ENCODE peak calls at places on chromosomes 2 and 18, in eight cellular contexts. One of them, this sample, is unnamed.

GRCh38 chr2:238059505-238059904 is 1.3 kb upstream of the SCLY start:
- DNase-seq in choroid plexus epithelial cell: no peak
- DNase-seq in RWPE1: no peak
- DNase-seq in ovary: no peak
- DNase-seq in OCI-LY7: no peak
- DNase-seq in brain microvascular endothelial cell: no peak
- DNase-seq in AG09319: no peak
- DNase-seq in MCF 10A: no peak
- DNase-seq in this sample: no peak

GRCh38 chr2:159063677-159064076 is 95.2 kb downstream of the TANC1 start:
- DNase-seq in AG09319: no peak
- DNase-seq in ovary: no peak
- DNase-seq in choroid plexus epithelial cell: no peak
- DNase-seq in RWPE1: no peak
- DNase-seq in brain microvascular endothelial cell: no peak
- DNase-seq in OCI-LY7: no peak
- DNase-seq in MCF 10A: no peak
- DNase-seq in this sample: no peak

GRCh38 chr2:25714740-25715139 is 41.4 kb upstream of the DTNB start:
- DNase-seq in MCF 10A: peak; percentile 30
- DNase-seq in OCI-LY7: no peak
- DNase-seq in choroid plexus epithelial cell: peak; percentile 39
- DNase-seq in brain microvascular endothelial cell: no peak
- DNase-seq in ovary: no peak
- DNase-seq in RWPE1: no peak
- DNase-seq in AG09319: no peak
- DNase-seq in this sample: no peak

GRCh38 chr2:223107825-223108224 is 55.8 kb downstream of the KCNE4 start:
- DNase-seq in brain microvascular endothelial cell: no peak
- DNase-seq in choroid plexus epithelial cell: no peak
- DNase-seq in MCF 10A: no peak
- DNase-seq in AG09319: no peak
- DNase-seq in OCI-LY7: no peak
- DNase-seq in ovary: no peak
- DNase-seq in RWPE1: no peak
- DNase-seq in this sample: no peak

GRCh38 chr2:45288532-45288931 is 279.3 kb upstream of the SIX2 start:
- DNase-seq in AG09319: no peak
- DNase-seq in choroid plexus epithelial cell: peak; percentile 65
- DNase-seq in OCI-LY7: no peak
- DNase-seq in MCF 10A: no peak
- DNase-seq in RWPE1: no peak
- DNase-seq in brain microvascular endothelial cell: peak; percentile 81
- DNase-seq in ovary: no peak
- DNase-seq in this sample: no peak

GRCh38 chr2:233448220-233448559 is 93.9 kb downstream of the DGKD start:
- DNase-seq in RWPE1: no peak
- DNase-seq in AG09319: no peak
- DNase-seq in brain microvascular endothelial cell: no peak
- DNase-seq in choroid plexus epithelial cell: peak; percentile 25
- DNase-seq in ovary: no peak
- DNase-seq in OCI-LY7: peak; percentile 48
- DNase-seq in MCF 10A: no peak
- DNase-seq in this sample: no peak

GRCh38 chr18:23228102-23229051 is 93.1 kb downstream of the CABLES1 start:
- DNase-seq in AG09319: no peak
- DNase-seq in choroid plexus epithelial cell: peak; percentile 80
- DNase-seq in brain microvascular endothelial cell: peak; percentile 45
- DNase-seq in ovary: peak; percentile 63
- DNase-seq in RWPE1: no peak
- DNase-seq in OCI-LY7: peak; percentile 97
- DNase-seq in MCF 10A: no peak
- DNase-seq in this sample: no peak

GRCh38 chr2:223510713-223511112 is 91.4 kb downstream of the SCG2 start:
- DNase-seq in choroid plexus epithelial cell: no peak
- DNase-seq in ovary: no peak
- DNase-seq in AG09319: no peak
- DNase-seq in brain microvascular endothelial cell: no peak
- DNase-seq in RWPE1: no peak
- DNase-seq in OCI-LY7: no peak
- DNase-seq in MCF 10A: no peak
- DNase-seq in this sample: no peak

GRCh38 chr2:95071856-95072255 is 46.3 kb downstream of the MAL start:
- DNase-seq in RWPE1: no peak
- DNase-seq in choroid plexus epithelial cell: no peak
- DNase-seq in brain microvascular endothelial cell: no peak
- DNase-seq in OCI-LY7: no peak
- DNase-seq in AG09319: no peak
- DNase-seq in ovary: no peak
- DNase-seq in MCF 10A: no peak
- DNase-seq in this sample: no peak

GRCh38 chr2:95015261-95015918 is 10.1 kb upstream of the MAL start:
- DNase-seq in OCI-LY7: no peak
- DNase-seq in brain microvascular endothelial cell: no peak
- DNase-seq in RWPE1: no peak
- DNase-seq in choroid plexus epithelial cell: no peak
- DNase-seq in ovary: no peak
- DNase-seq in MCF 10A: no peak
- DNase-seq in AG09319: no peak
- DNase-seq in this sample: no peak

GRCh38 chr2:81060971-81061370 is 756.4 kb upstream of the LRRTM1 start:
- DNase-seq in RWPE1: no peak
- DNase-seq in ovary: no peak
- DNase-seq in MCF 10A: peak; percentile 33
- DNase-seq in OCI-LY7: no peak
- DNase-seq in AG09319: no peak
- DNase-seq in brain microvascular endothelial cell: no peak
- DNase-seq in choroid plexus epithelial cell: no peak
- DNase-seq in this sample: no peak

GRCh38 chr2:9780368-9781130 is 62.7 kb upstream of the TAF1B start:
- DNase-seq in AG09319: no peak
- DNase-seq in choroid plexus epithelial cell: no peak
- DNase-seq in OCI-LY7: no peak
- DNase-seq in MCF 10A: peak; percentile 57
- DNase-seq in brain microvascular endothelial cell: no peak
- DNase-seq in RWPE1: no peak
- DNase-seq in ovary: no peak
- DNase-seq in this sample: no peak

GRCh38 chr2:66426250-66427064 is 8.5 kb upstream of the MEIS1 start:
- DNase-seq in RWPE1: no peak
- DNase-seq in choroid plexus epithelial cell: no peak
- DNase-seq in ovary: no peak
- DNase-seq in brain microvascular endothelial cell: no peak
- DNase-seq in MCF 10A: no peak
- DNase-seq in OCI-LY7: no peak
- DNase-seq in AG09319: no peak
- DNase-seq in this sample: no peak

GRCh38 chr2:8805278-8806045 is 32.0 kb downstream of the KIDINS220 start:
- DNase-seq in RWPE1: no peak
- DNase-seq in MCF 10A: no peak
- DNase-seq in brain microvascular endothelial cell: no peak
- DNase-seq in OCI-LY7: no peak
- DNase-seq in ovary: no peak
- DNase-seq in choroid plexus epithelial cell: no peak
- DNase-seq in AG09319: no peak
- DNase-seq in this sample: no peak

GRCh38 chr2:173829727-173830126 is 135.4 kb downstream of the SP3 start:
- DNase-seq in choroid plexus epithelial cell: no peak
- DNase-seq in brain microvascular endothelial cell: no peak
- DNase-seq in OCI-LY7: no peak
- DNase-seq in MCF 10A: no peak
- DNase-seq in AG09319: no peak
- DNase-seq in ovary: no peak
- DNase-seq in RWPE1: no peak
- DNase-seq in this sample: no peak
- TF ChIP-seq CTCF in choroid plexus epithelial cell: no peak
- TF ChIP-seq CTCF in brain microvascular endothelial cell: no peak
- TF ChIP-seq CTCF in OCI-LY7: no peak
- TF ChIP-seq CTCF in MCF 10A: no peak
- TF ChIP-seq CTCF in AG09319: no peak
- TF ChIP-seq CTCF in ovary: no peak
- TF ChIP-seq CTCF in RWPE1: no peak
- TF ChIP-seq CTCF in this sample: no peak

GRCh38 chr2:96188821-96189526 is 19.7 kb downstream of the STARD7 start:
- DNase-seq in MCF 10A: no peak
- DNase-seq in brain microvascular endothelial cell: no peak
- DNase-seq in ovary: no peak
- DNase-seq in choroid plexus epithelial cell: peak; percentile 43
- DNase-seq in AG09319: no peak
- DNase-seq in OCI-LY7: no peak
- DNase-seq in RWPE1: no peak
- DNase-seq in this sample: no peak
- TF ChIP-seq CTCF in MCF 10A: no peak
- TF ChIP-seq CTCF in brain microvascular endothelial cell: no peak
- TF ChIP-seq CTCF in ovary: no peak
- TF ChIP-seq CTCF in choroid plexus epithelial cell: no peak
- TF ChIP-seq CTCF in AG09319: no peak
- TF ChIP-seq CTCF in OCI-LY7: no peak
- TF ChIP-seq CTCF in RWPE1: no peak
- TF ChIP-seq CTCF in this sample: no peak

GRCh38 chr18:476368-476767 is 24.1 kb downstream of the COLEC12 start:
- DNase-seq in OCI-LY7: no peak
- DNase-seq in choroid plexus epithelial cell: no peak
- DNase-seq in brain microvascular endothelial cell: no peak
- DNase-seq in ovary: no peak
- DNase-seq in MCF 10A: no peak
- DNase-seq in RWPE1: no peak
- DNase-seq in AG09319: no peak
- DNase-seq in this sample: no peak
- TF ChIP-seq CTCF in OCI-LY7: peak; percentile 13
- TF ChIP-seq CTCF in choroid plexus epithelial cell: peak; percentile 8
- TF ChIP-seq CTCF in brain microvascular endothelial cell: peak; percentile 30
- TF ChIP-seq CTCF in ovary: no peak
- TF ChIP-seq CTCF in MCF 10A: no peak
- TF ChIP-seq CTCF in RWPE1: no peak
- TF ChIP-seq CTCF in AG09319: no peak
- TF ChIP-seq CTCF in this sample: no peak

GRCh38 chr2:219490186-219490585 is 8.5 kb upstream of the GMPPA start:
- DNase-seq in AG09319: no peak
- DNase-seq in RWPE1: no peak
- DNase-seq in ovary: no peak
- DNase-seq in MCF 10A: no peak
- DNase-seq in OCI-LY7: no peak
- DNase-seq in brain microvascular endothelial cell: no peak
- DNase-seq in choroid plexus epithelial cell: no peak
- DNase-seq in this sample: no peak
- TF ChIP-seq CTCF in AG09319: no peak
- TF ChIP-seq CTCF in RWPE1: no peak
- TF ChIP-seq CTCF in ovary: no peak
- TF ChIP-seq CTCF in MCF 10A: no peak
- TF ChIP-seq CTCF in OCI-LY7: no peak
- TF ChIP-seq CTCF in brain microvascular endothelial cell: peak; percentile 14
- TF ChIP-seq CTCF in choroid plexus epithelial cell: peak; percentile 17
- TF ChIP-seq CTCF in this sample: no peak